ENCODE peak calls at places on chromosomes 16 and 17, in eight cellular contexts. W is heart left ventricle, N is GM12892, D is NB4, X is adrenal gland, A is body of pancreas, L is breast epithelium, Q is lower leg skin. B is an unnamed sample.

GRCh38 chr17:13575922-13576419 is 25.8 kb downstream of the HS3ST3A1 start:
- DNase-seq in Q (no peak), L (no peak), A (no peak), X (no peak), N (no peak), D (no peak), W (no peak), B (no peak)

GRCh38 chr16:88810868-88811599 is 694 bp downstream of the APRT start:
- DNase-seq in A (peak), L (peak), X (peak), W (peak), D (peak), Q (peak), N (peak), B (no peak)

GRCh38 chr17:57089391-57089790 is 4.3 kb downstream of the AKAP1 start:
- DNase-seq in L (no peak), D (no peak), X (no peak), Q (no peak), N (no peak), W (no peak), A (no peak), B (no peak)

GRCh38 chr17:3795758-3796102 is 5.3 kb downstream of the ITGAE start:
- DNase-seq in L (no peak), X (no peak), N (no peak), W (no peak), A (no peak), D (no peak), Q (no peak), B (no peak)

GRCh38 chr17:42520540-42520951 is 15.5 kb upstream of the NAGLU start:
- DNase-seq in W (no peak), L (no peak), A (no peak), N (no peak), X (no peak), Q (no peak), D (peak), B (no peak)

GRCh38 chr17:65885484-65885883 is 306.4 kb downstream of the CEP112 start:
- DNase-seq in L (no peak), A (no peak), X (no peak), N (no peak), D (no peak), W (no peak), Q (no peak), B (no peak)

GRCh38 chr17:34406196-34406595 is 43.2 kb upstream of the CCL1 start:
- DNase-seq in N (no peak), L (no peak), A (no peak), D (no peak), W (no peak), Q (no peak), X (no peak), B (no peak)

GRCh38 chr16:88923450-88923849 is 53.6 kb downstream of the CBFA2T3 start:
- DNase-seq in X (no peak), D (no peak), A (no peak), L (no peak), Q (no peak), W (no peak), N (no peak), B (no peak)

GRCh38 chr17:385195-385835 is 32.7 kb upstream of the RPH3AL start:
- DNase-seq in A (peak), L (no peak), D (no peak), Q (no peak), X (peak), W (peak), N (no peak), B (no peak)

GRCh38 chr16:88415381-88416323 is 32.9 kb downstream of the ZNF469 start:
- DNase-seq in X (no peak), A (no peak), N (no peak), L (no peak), W (no peak), Q (no peak), D (no peak), B (no peak)

GRCh38 chr16:11155284-11155806 is 100.7 kb downstream of the SOCS1 start:
- DNase-seq in W (no peak), L (no peak), Q (no peak), X (no peak), A (no peak), N (no peak), D (no peak), B (no peak)

GRCh38 chr17:33201255-33201654 is 91.8 kb downstream of the ASIC2 start:
- DNase-seq in Q (no peak), N (no peak), W (no peak), A (no peak), X (no peak), L (no peak), D (no peak), B (no peak)

GRCh38 chr17:44105483-44105882 is 18.0 kb downstream of the HDAC5 start:
- DNase-seq in Q (no peak), D (no peak), N (no peak), L (no peak), W (no peak), A (no peak), X (no peak), B (no peak)

GRCh38 chr17:71107136-71107535 is 937.8 kb downstream of the KCNJ2 start:
- DNase-seq in X (no peak), W (no peak), L (no peak), A (no peak), D (no peak), Q (no peak), N (no peak), B (no peak)

GRCh38 chr16:17194190-17194780 is 276.5 kb downstream of the XYLT1 start:
- DNase-seq in Q (peak), D (peak), W (peak), A (peak), N (peak), L (no peak), X (peak), B (no peak)

GRCh38 chr16:69554495-69554894 is 11.3 kb upstream of the NFAT5 start:
- DNase-seq in D (peak), W (no peak), A (no peak), N (no peak), L (no peak), X (no peak), Q (no peak), B (no peak)

GRCh38 chr16:86363057-86363490 is 147.3 kb upstream of the FOXF1 start:
- DNase-seq in A (no peak), D (no peak), X (no peak), W (no peak), Q (no peak), L (no peak), N (no peak), B (no peak)

GRCh38 chr16:49530396-49530795 is 156.8 kb downstream of the C16orf78 start:
- DNase-seq in A (no peak), W (no peak), X (no peak), L (no peak), Q (no peak), N (no peak), D (peak), B (no peak)

GRCh38 chr17:81061027-81061426 is 26.1 kb downstream of the BAIAP2 start:
- DNase-seq in X (no peak), N (no peak), W (no peak), L (no peak), D (no peak), A (no peak), Q (no peak), B (no peak)

GRCh38 chr16:86554917-86555762 is at the start of gene MTHFSD:
- DNase-seq in D (peak), Q (peak), A (peak), X (peak), W (peak), L (peak), N (peak), B (peak)

GRCh38 chr17:16381496-16381820 is 567 bp downstream of the UBB start:
- DNase-seq in X (peak), L (no peak), D (no peak), A (no peak), W (no peak), N (no peak), Q (no peak), B (no peak)

GRCh38 chr16:15440852-15441251 is 6.5 kb downstream of the BMERB1 start:
- DNase-seq in L (no peak), A (no peak), D (no peak), W (no peak), Q (no peak), X (no peak), N (no peak), B (no peak)

GRCh38 chr17:77404812-77405581 is 264.2 kb downstream of the SEC14L1 start:
- DNase-seq in D (peak), L (no peak), W (no peak), Q (no peak), N (peak), A (no peak), X (peak), B (no peak)

GRCh38 chr17:81509687-81510523 is 2.7 kb downstream of the ACTG1 start:
- DNase-seq in A (no peak), D (peak), N (no peak), Q (no peak), L (no peak), X (no peak), W (no peak), B (no peak)

GRCh38 chr17:69012895-69013805 is 47.6 kb downstream of the ABCA9 start:
- DNase-seq in D (no peak), Q (no peak), A (no peak), W (no peak), N (no peak), L (no peak), X (no peak), B (no peak)

GRCh38 chr17:82898976-82899514 is 59.2 kb upstream of the ZNF750 start:
- DNase-seq in L (no peak), Q (no peak), W (no peak), X (no peak), D (no peak), A (no peak), N (no peak), B (no peak)

GRCh38 chr17:73566905-73567782 is 77.1 kb downstream of the SDK2 start:
- DNase-seq in Q (no peak), W (peak), A (no peak), D (no peak), L (no peak), N (no peak), X (no peak), B (no peak)

GRCh38 chr17:72408122-72408382 is 287.2 kb downstream of the SOX9 start:
- DNase-seq in Q (no peak), W (no peak), A (no peak), N (no peak), D (no peak), X (no peak), L (no peak), B (no peak)

GRCh38 chr17:45247429-45248131 is 14.3 kb downstream of the SPATA32 start:
- DNase-seq in N (peak), W (peak), Q (peak), X (peak), D (peak), L (peak), A (peak), B (peak)

GRCh38 chr17:1005361-1005946 is 8.5 kb downstream of the TIMM22 start:
- DNase-seq in Q (no peak), X (peak), W (no peak), N (no peak), A (peak), L (peak), D (no peak), B (no peak)

GRCh38 chr17:32958418-32958817 is 30.5 kb downstream of the TMEM98 start:
- DNase-seq in A (no peak), X (no peak), N (no peak), D (no peak), L (no peak), W (no peak), Q (no peak), B (no peak)

DNA sequence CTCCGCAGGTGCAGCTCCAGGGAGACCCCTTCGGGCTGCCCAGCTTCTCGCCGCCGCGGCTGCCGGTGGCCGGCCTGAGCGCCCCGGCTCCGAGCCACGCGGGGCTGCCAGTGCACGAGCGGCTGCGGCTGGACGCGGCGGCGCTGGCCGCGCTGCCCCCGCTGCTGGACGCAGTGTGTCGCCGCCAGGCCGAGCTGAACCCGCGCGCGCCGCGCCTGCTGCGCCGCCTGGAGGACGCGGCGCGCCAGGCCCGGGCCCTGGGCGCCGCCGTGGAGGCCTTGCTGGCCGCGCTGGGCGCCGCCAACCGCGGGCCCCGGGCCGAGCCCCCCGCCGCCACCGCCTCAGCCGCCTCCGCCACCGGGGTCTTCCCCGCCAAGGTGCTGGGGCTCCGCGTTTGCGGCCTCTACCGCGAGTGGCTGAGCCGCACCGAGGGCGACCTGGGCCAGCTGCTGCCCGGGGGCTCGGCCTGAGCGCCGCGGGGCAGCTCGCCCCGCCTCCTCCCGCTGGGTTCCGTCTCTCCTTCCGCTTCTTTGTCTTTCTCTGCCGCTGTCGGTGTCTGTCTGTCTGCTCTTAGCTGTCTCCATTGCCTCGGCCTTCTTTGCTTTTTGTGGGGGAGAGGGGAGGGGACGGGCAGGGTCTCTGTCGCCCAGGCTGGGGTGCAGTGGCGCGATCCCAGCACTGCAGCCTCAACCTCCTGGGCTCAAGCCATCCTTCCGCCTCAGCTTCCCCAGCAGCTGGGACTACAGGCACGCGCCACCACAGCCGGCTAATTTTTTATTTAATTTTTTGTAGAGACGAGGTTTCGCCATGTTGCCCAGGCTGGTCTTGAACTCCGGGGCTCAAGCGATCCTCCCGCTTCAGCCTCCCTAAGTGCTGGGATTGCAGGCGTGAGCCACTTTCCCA is 5.9 kb downstream of the CTF1 start:
- DNase-seq in A (peak), Q (no peak), X (peak), D (peak), L (no peak), N (peak), W (peak), B (no peak)
- TF ChIP-seq POLR2A in A (no peak), Q (no peak), X (peak), D (peak), L (no peak), N (no peak), W (no peak), B (no peak)

DNA sequence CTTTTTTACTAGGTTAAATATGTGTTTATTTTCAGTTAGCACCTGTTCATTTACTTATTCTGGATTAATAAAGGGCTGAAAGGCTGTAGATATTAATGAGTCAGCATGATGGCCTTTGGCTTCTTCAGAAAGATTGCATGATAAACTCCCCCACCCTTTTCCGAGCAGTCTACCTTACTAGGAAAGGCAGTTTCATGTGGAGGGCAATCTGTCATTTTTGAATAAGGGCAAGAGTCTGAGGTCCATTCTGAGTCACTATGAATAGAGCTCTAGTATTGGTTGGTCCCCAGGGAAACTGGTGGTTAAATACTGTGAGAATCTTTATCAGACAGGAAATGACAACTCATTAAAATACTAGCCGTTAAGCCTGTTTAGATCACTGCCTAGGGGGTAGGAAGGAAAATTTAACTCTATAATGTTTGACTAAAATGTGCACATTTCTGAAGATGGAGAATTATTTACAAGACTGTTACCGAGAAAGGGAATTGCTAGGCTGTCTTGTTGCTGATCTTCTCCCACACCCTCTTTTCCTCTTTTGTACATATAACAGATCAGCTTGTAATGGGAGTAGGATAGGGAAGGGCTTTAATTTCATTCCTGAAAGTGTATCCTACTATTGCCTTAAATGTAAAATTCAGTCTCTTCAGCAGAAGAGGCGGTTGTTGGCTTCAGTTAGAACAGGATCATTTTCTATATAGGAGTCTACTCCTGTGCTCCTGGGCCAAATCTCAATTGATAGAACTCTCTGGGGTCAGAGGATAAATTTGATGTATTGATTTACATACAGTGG is 63.3 kb downstream of the TUBD1 start:
- DNase-seq in L (no peak), D (peak), A (no peak), Q (no peak), X (peak), N (no peak), W (no peak), B (no peak)
- TF ChIP-seq POLR2A in L (no peak), D (no peak), A (no peak), Q (no peak), X (no peak), N (peak), W (no peak), B (peak)

GRCh38 chr16:47872228-47872627 is 283.6 kb downstream of the ABCC12 start:
- DNase-seq in N (no peak), A (no peak), D (no peak), Q (no peak), W (no peak), X (no peak), L (no peak), B (no peak)

GRCh38 chr16:47876494-47876893 is 279.3 kb downstream of the ABCC12 start:
- DNase-seq in X (no peak), A (no peak), D (no peak), W (no peak), L (no peak), Q (no peak), N (no peak), B (no peak)

GRCh38 chr16:47877166-47877565 is 278.6 kb downstream of the ABCC12 start:
- DNase-seq in X (no peak), D (no peak), W (no peak), N (no peak), L (no peak), Q (no peak), A (no peak), B (no peak)

GRCh38 chr16:47873434-47873833 is 282.4 kb downstream of the ABCC12 start:
- DNase-seq in Q (no peak), D (peak), A (no peak), N (no peak), L (no peak), X (no peak), W (no peak), B (no peak)
- TF ChIP-seq POLR2A in Q (no peak), D (no peak), A (no peak), N (no peak), L (no peak), X (no peak), W (no peak), B (no peak)

DNA sequence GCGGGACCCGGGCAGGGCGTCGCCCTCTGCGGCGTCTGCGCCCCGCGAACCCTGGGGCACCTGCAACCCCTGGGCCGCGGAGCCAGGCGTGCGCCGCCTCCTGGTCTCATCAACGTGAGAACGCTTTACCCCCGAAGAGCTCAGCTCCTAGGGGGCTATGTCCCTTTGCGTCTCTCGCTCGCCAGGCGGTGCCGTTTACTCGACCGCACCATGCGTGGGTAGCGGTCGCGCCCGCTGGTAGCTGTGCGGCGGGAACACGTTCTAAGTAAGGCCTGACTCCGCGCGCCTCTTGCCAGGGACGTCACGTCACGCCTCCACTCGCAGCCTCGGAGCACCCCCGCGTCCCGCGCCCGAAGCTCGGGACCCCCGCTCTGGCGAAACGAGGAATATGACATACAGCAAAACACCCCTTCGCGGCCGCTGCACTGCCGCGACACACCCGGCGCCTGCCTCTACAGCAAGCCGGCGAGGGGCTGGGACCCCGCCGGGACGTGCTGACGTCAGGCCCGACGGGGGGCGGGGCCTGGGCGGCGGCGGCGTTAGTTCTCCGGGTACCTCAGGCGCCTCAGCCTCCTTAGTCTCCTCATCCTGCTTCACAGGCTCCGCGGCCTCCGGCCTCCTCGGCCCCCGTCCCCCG is at the start of gene RAB11FIP3:
- DNase-seq in Q (peak), A (peak), N (peak), W (peak), L (no peak), D (peak), X (peak), B (no peak)
- TF ChIP-seq POLR2A in Q (peak), A (no peak), N (peak), W (peak), L (peak), D (peak), X (peak), B (no peak)

GRCh38 chr16:4614571-4615388 is at the start of gene UBALD1:
- DNase-seq in L (peak), Q (peak), A (peak), D (peak), N (peak), X (peak), W (peak), B (peak)
- TF ChIP-seq POLR2A in L (peak), Q (no peak), A (peak), D (peak), N (peak), X (peak), W (peak), B (peak)

GRCh38 chr16:5036228-5037156 is 2.8 kb upstream of the NAGPA start:
- DNase-seq in L (no peak), N (no peak), Q (no peak), A (no peak), X (no peak), D (no peak), W (no peak), B (no peak)
- TF ChIP-seq POLR2A in L (no peak), N (no peak), Q (no peak), A (no peak), X (no peak), D (no peak), W (no peak), B (no peak)

GRCh38 chr17:50541916-50542688 is 4.9 kb upstream of the SPATA20 start:
- DNase-seq in X (peak), Q (peak), A (peak), D (peak), L (peak), W (peak), N (peak), B (no peak)
- TF ChIP-seq POLR2A in X (peak), Q (no peak), A (peak), D (peak), L (no peak), W (peak), N (no peak), B (no peak)

DNA sequence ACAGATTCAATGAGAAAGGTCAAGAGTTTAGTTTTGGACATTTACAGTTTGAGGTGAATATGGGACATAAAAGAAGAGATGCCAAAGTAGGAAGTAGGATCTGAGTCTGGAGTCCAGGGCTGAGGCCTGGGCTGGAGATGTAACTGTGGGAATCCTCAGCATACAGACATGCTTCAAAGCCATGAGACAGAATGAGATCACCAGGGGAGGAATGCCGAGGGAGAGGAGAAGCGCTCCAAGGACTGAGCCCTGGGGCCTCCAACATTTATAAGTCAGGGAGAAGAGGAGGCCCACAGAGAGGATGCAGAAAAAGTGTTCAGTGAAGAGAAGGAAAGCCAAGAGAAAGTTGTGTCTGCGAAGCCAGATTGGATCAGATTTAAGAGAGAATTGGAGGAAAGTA is 277.5 kb upstream of the MYOCD start:
- DNase-seq in N (no peak), W (no peak), A (no peak), Q (no peak), X (no peak), L (no peak), D (no peak), B (no peak)
- TF ChIP-seq POLR2A in N (no peak), W (no peak), A (no peak), Q (no peak), X (no peak), L (no peak), D (no peak), B (no peak)